ENCODE peak calls at places on chromosome 17, in seven cellular contexts. M, L, F, I, B, J and H are unnamed samples. For H3K4me1, the result is how much of the 10 kb centered on the place peaks cover.

GRCh38 chr17:69246726-69247375 is 18.2 kb upstream of the ABCA10 start:
- DNase-seq in B (no peak), F (no peak), J (no peak), M (no peak), I (peak), L (no peak), H (no peak)

GRCh38 chr17:13544292-13544691 is 57.4 kb downstream of the HS3ST3A1 start:
- DNase-seq in J (no peak), I (no peak), F (peak), B (no peak), L (no peak), M (peak), H (no peak)

GRCh38 chr17:38724337-38724988 is 5.7 kb upstream of the CISD3 start:
- DNase-seq in L (peak), B (peak), M (no peak), F (no peak), I (no peak), J (peak), H (no peak)

GRCh38 chr17:75738218-75738802 is 17.1 kb downstream of the ITGB4 start:
- DNase-seq in B (no peak), J (no peak), I (no peak), F (no peak), L (no peak), M (no peak), H (no peak)

GRCh38 chr17:77141846-77142449 is 1.2 kb downstream of the SEC14L1 start:
- DNase-seq in L (no peak), F (no peak), J (no peak), B (no peak), M (no peak), I (no peak), H (no peak)

GRCh38 chr17:57166803-57167202 is 81.8 kb downstream of the AKAP1 start:
- DNase-seq in B (no peak), J (no peak), I (no peak), F (no peak), L (no peak), M (no peak), H (no peak)

GRCh38 chr17:68200689-68201424 is 47.0 kb upstream of the AMZ2 start:
- DNase-seq in F (peak), M (peak), B (peak), L (peak), J (peak), I (peak), H (no peak)

GRCh38 chr17:18921912-18922451 is 30.0 kb upstream of the SLC5A10 start:
- DNase-seq in F (no peak), L (no peak), B (no peak), J (no peak), I (peak), M (no peak), H (no peak)

GRCh38 chr17:38418693-38419507 is 9.4 kb upstream of the ARHGAP23 start:
- DNase-seq in L (no peak), F (no peak), J (no peak), M (no peak), B (no peak), I (no peak), H (no peak)

GRCh38 chr17:76593338-76593737 is 7.7 kb upstream of the ST6GALNAC2 start:
- DNase-seq in F (no peak), J (no peak), M (no peak), L (no peak), B (no peak), I (no peak), H (no peak)

GRCh38 chr17:6070280-6070894 is at the start of gene WSCD1:
- DNase-seq in M (no peak), F (no peak), B (peak), L (peak), J (no peak), I (peak), H (no peak)

GRCh38 chr17:50939795-50940684 is 73.9 kb upstream of the TOB1 start:
- DNase-seq in F (no peak), L (peak), B (no peak), I (no peak), J (no peak), M (peak), H (no peak)

GRCh38 chr17:52740006-52740405 is 581.5 kb upstream of the CA10 start:
- DNase-seq in I (no peak), B (no peak), J (no peak), M (no peak), L (no peak), F (no peak), H (no peak)

GRCh38 chr17:55324296-55324978 is 59.7 kb downstream of the HLF start:
- DNase-seq in F (no peak), I (no peak), M (no peak), L (no peak), J (no peak), B (no peak), H (no peak)
- TF ChIP-seq CTCF in F (no peak), I (no peak), M (no peak), L (no peak), J (no peak), B (no peak), H (no peak)

GRCh38 chr17:59623151-59623550 is 3.5 kb downstream of the CLTC start:
- DNase-seq in I (no peak), L (no peak), J (no peak), F (no peak), M (no peak), B (no peak), H (no peak)
- H3K4me1 ChIP-seq in I (under half), L (half or more), J (half or more), F (under half), M (half or more), B (half or more), H (under half)

GRCh38 chr17:80081596-80081995 is 19.8 kb upstream of the GAA start:
- DNase-seq in B (no peak), J (no peak), F (no peak), I (no peak), L (no peak), M (no peak), H (no peak)

GRCh38 chr17:80084773-80085172 is 16.6 kb upstream of the GAA start:
- DNase-seq in M (no peak), I (no peak), F (no peak), B (no peak), L (no peak), J (no peak), H (no peak)

GRCh38 chr17:80086081-80086480 is 15.3 kb upstream of the GAA start:
- DNase-seq in I (peak), J (no peak), L (no peak), F (no peak), B (no peak), M (no peak), H (no peak)

GRCh38 chr17:80082403-80083135 is 18.8 kb upstream of the GAA start:
- DNase-seq in L (peak), J (peak), B (peak), F (peak), I (peak), M (no peak), H (no peak)

DNA sequence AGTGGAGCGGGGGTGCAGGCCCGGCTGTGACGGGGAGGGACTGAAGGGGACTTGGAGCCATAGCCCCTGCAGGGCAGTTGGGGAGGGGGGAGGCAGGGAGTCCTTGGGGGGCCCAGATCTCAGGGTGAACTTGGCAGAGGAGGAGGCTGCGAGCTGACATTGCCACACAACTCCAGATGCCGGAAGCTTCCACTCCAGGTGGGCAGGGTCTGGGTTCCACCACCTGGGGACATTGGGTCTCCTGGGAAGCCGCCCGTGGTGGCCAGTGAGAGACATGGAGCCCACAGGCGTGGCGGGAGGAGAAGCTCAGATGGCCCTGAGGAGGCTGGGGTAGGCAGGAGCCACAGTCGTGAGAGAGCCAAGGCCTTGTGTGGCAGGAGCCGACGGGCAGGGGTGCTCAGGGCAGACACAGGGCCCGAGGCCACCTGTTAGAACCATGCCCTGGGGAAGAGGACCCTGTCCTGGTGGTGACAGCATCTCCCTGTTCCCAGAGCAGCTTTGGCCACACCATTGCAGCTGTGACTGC is 18.2 kb upstream of the GAA start:
- DNase-seq in M (no peak), F (no peak), L (no peak), J (no peak), I (no peak), B (no peak), H (no peak)
- H3K27ac ChIP-seq in M (no peak), F (no peak), L (no peak), J (no peak), I (no peak), B (no peak), H (no peak)

GRCh38 chr17:40526668-40527067 is 25.2 kb upstream of the TNS4 start:
- DNase-seq in I (no peak), J (no peak), L (peak), F (no peak), B (no peak), M (peak), H (no peak)
- TF ChIP-seq CTCF in I (no peak), J (no peak), L (no peak), F (no peak), B (no peak), M (no peak), H (no peak)